ENCODE peak calls at places on chromosomes 3 and 15, in five cellular contexts. P is CD8-positive, alpha-beta T cell; B is nephron progenitor cell; C is GM04504; Q is NCI-H2029. T is an unnamed sample.

GRCh38 chr15:70241561-70242320 is 144.0 kb upstream of the TLE3 start:
- DNase-seq in C (no peak), B (no peak), Q (no peak), P (no peak), T (no peak)

GRCh38 chr3:5162102-5162501 is 25.4 kb upstream of the EDEM1 start:
- DNase-seq in C (no peak), Q (no peak), P (no peak), B (no peak), T (no peak)

GRCh38 chr3:174957581-174958001 is 98.5 kb downstream of the NAALADL2 start:
- DNase-seq in C (peak), P (no peak), Q (no peak), B (no peak), T (no peak)

GRCh38 chr15:85327820-85328219 is 52.6 kb upstream of the AKAP13 start:
- DNase-seq in C (no peak), Q (no peak), B (no peak), P (no peak), T (no peak)

GRCh38 chr3:120113128-120114116 is 19.2 kb upstream of the GSK3B start:
- DNase-seq in B (no peak), Q (no peak), P (no peak), C (peak), T (no peak)

GRCh38 chr3:164174049-164174448 is 904.2 kb downstream of the SI start:
- DNase-seq in C (no peak), Q (no peak), B (no peak), P (no peak), T (no peak)

GRCh38 chr15:62163847-62164499 is 1.1 kb downstream of the C2CD4B start:
- DNase-seq in C (no peak), B (peak), Q (no peak), P (no peak), T (peak)

GRCh38 chr3:79490165-79491028 is 277.4 kb downstream of the ROBO1 start:
- DNase-seq in Q (no peak), P (no peak), B (no peak), C (peak), T (no peak)

GRCh38 chr3:53230041-53230621 is 25.7 kb downstream of the TKT start:
- DNase-seq in Q (no peak), P (no peak), C (no peak), B (no peak), T (peak)

GRCh38 chr3:144556392-144556791 is 584.8 kb downstream of the DIPK2A start:
- DNase-seq in B (no peak), P (no peak), Q (no peak), C (no peak), T (no peak)

GRCh38 chr3:108136888-108137814 is 46.3 kb upstream of the CD47 start:
- DNase-seq in Q (no peak), C (no peak), B (no peak), P (no peak), T (no peak)

GRCh38 chr15:56821721-56822425 is 88.6 kb upstream of the ZNF280D start:
- DNase-seq in B (peak), Q (peak), C (no peak), P (peak), T (peak)

GRCh38 chr15:80179025-80179759 is 26.4 kb downstream of the FAH start:
- DNase-seq in C (peak), P (no peak), Q (no peak), B (no peak), T (no peak)